ENCODE peak calls at places on chromosomes 5 and 9, in eight cellular contexts. Z, A, S, O, K, X, C and R are unnamed samples.
A peak's percentile ranks its signal among the peaks of the same experiment; 100 is the strongest.

GRCh38 chr5:121019112-121019511 is 555.0 kb downstream of the PRR16 start:
- DNase-seq in X (peak; percentile 50), K (no peak), C (no peak), S (no peak), O (no peak), Z (no peak), A (no peak), R (no peak)

GRCh38 chr9:19232830-19233194 is 2.3 kb downstream of the DENND4C start:
- DNase-seq in Z (no peak), K (peak; percentile 56), C (peak; percentile 10), O (no peak), X (no peak), S (no peak), A (peak; percentile 30), R (peak; percentile 71)

GRCh38 chr5:7991125-7991821 is 122.3 kb downstream of the MTRR start:
- DNase-seq in O (no peak), A (no peak), S (no peak), X (peak; percentile 5), Z (no peak), C (no peak), K (no peak), R (no peak)

GRCh38 chr5:171709930-171710329 is 75.7 kb upstream of the SMIM23 start:
- DNase-seq in Z (no peak), O (no peak), K (no peak), X (no peak), S (no peak), C (no peak), A (no peak), R (no peak)

GRCh38 chr9:2132484-2133082 is 117.4 kb downstream of the SMARCA2 start:
- DNase-seq in O (no peak), K (peak; percentile 54), A (peak; percentile 36), Z (no peak), S (no peak), X (no peak), C (peak; percentile 20), R (no peak)

GRCh38 chr9:135166566-135166965 is 79.1 kb downstream of the OLFM1 start:
- DNase-seq in C (no peak), S (no peak), A (no peak), X (no peak), O (no peak), K (no peak), Z (no peak), R (no peak)

GRCh38 chr9:113989781-113990569 is 88.1 kb downstream of the AMBP start:
- DNase-seq in A (no peak), S (no peak), C (no peak), O (no peak), K (no peak), Z (no peak), X (no peak), R (no peak)

GRCh38 chr9:94920439-94920951 is 194.0 kb downstream of the AOPEP start:
- DNase-seq in A (no peak), X (no peak), O (peak; percentile 86), Z (no peak), K (peak; percentile 63), C (no peak), S (peak; percentile 68), R (no peak)

GRCh38 chr9:14314929-14315753 is 1.2 kb upstream of the NFIB start:
- DNase-seq in A (peak; percentile 64), S (peak; percentile 93), O (peak; percentile 94), Z (no peak), C (no peak), X (no peak), K (peak; percentile 34), R (no peak)

GRCh38 chr9:126822278-126822677 is 17.4 kb downstream of the ZBTB43 start:
- DNase-seq in A (no peak), C (no peak), X (no peak), Z (no peak), O (no peak), S (no peak), K (no peak), R (no peak)

GRCh38 chr9:113853333-113853732 is 22.8 kb upstream of the ZNF618 start:
- DNase-seq in K (no peak), Z (no peak), O (no peak), C (no peak), S (no peak), A (peak; percentile 24), X (no peak), R (peak; percentile 13)

GRCh38 chr9:93110400-93110855 is 14.4 kb downstream of the CARD19 start:
- DNase-seq in X (no peak), A (no peak), Z (no peak), S (peak; percentile 51), C (no peak), O (peak; percentile 14), K (no peak), R (no peak)

GRCh38 chr5:1931590-1932138 is 48.9 kb upstream of the IRX4 start:
- DNase-seq in K (no peak), O (peak; percentile 37), Z (no peak), X (no peak), A (no peak), C (no peak), S (no peak), R (no peak)

GRCh38 chr9:35645736-35646582 is 4.8 kb downstream of the SIT1 start:
- DNase-seq in A (no peak), K (no peak), O (peak; percentile 59), Z (no peak), S (peak; percentile 62), C (no peak), X (peak; percentile 70), R (no peak)

GRCh38 chr5:131265318-131265803 is 1.5 kb downstream of the CDC42SE2 start:
- DNase-seq in Z (no peak), S (no peak), C (no peak), O (no peak), K (peak; percentile 38), A (peak; percentile 72), X (no peak), R (peak; percentile 75)

GRCh38 chr9:126605792-126606482 is 7.8 kb upstream of the LMX1B start:
- DNase-seq in Z (no peak), X (no peak), O (no peak), A (no peak), K (no peak), C (no peak), S (no peak), R (no peak)

GRCh38 chr9:121369595-121370265 is at the start of gene STOM:
- DNase-seq in X (no peak), A (no peak), K (peak; percentile 83), Z (peak; percentile 68), C (peak; percentile 64), S (peak; percentile 88), O (peak; percentile 91), R (peak; percentile 82)

GRCh38 chr5:139565411-139566305 is 4.5 kb downstream of the UBE2D2 start:
- DNase-seq in C (no peak), Z (peak; percentile 66), O (no peak), A (peak; percentile 96), S (no peak), X (peak; percentile 77), K (peak; percentile 34), R (peak; percentile 90)

GRCh38 chr5:87746891-87747366 is 334.2 kb upstream of the CCNH start:
- DNase-seq in X (no peak), O (no peak), Z (no peak), C (no peak), A (no peak), K (no peak), S (no peak), R (no peak)

DNA sequence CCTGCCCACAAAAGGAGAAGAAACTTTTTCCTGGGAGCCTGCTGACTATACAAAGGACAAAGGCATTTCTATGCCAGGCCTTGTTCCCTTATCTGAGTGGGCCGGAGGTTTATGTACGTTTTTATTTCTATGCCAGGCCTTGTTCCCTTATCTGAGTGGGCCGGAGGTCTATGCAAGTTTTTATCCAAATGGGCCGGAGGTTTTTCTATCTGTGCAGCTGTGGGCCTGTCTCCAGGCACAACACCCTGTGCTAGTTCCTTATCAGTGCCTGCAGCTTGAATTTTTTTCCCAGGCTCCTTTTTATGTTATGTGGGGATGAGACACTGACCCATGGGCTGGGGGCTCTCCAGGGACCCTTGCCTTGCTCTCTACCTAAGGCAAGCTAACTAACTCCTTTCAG is 5.5 kb downstream of the SLC25A2 start:
- DNase-seq in S (no peak), O (no peak), Z (no peak), K (no peak), X (no peak), C (no peak), A (no peak), R (no peak)
- TF ChIP-seq CTCF in S (no peak), O (no peak), Z (no peak), K (no peak), X (no peak), C (no peak), A (no peak), R (no peak)

DNA sequence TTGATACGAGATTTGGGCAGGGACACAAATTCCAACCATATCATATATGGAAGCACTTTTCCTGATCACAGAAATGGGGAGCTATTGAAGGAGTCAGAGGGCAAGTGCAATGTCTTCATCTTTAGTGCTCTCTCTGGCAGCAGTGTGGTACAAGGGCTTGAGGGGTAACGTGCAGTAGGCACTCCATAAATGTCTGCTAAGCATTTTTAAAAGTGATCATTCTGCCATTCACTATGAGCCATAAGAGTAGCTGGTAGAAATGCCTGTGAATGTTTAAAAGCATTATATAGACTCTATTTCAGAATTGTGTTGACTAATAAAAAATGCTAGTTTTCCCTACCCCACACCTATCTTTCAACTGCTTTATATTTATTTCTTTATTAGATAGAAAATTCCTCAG is 61.1 kb upstream of the DHFR start:
- DNase-seq in Z (no peak), X (no peak), S (no peak), A (no peak), C (no peak), K (no peak), O (no peak), R (no peak)
- H3K4me3 ChIP-seq in Z (no peak overlapping the region), X (no peak overlapping the region), S (no peak overlapping the region), A (no peak overlapping the region), C (no peak overlapping the region), K (no peak overlapping the region), O (no peak overlapping the region), R (no peak overlapping the region)

GRCh38 chr5:157267025-157267424 is 1.1 kb downstream of the CYFIP2 start:
- DNase-seq in A (no peak), Z (no peak), O (no peak), K (no peak), X (no peak), S (no peak), C (no peak), R (no peak)

GRCh38 chr5:157269763-157270272 is 3.9 kb downstream of the CYFIP2 start:
- DNase-seq in Z (no peak), A (no peak), S (no peak), C (no peak), K (no peak), O (no peak), X (no peak), R (no peak)

GRCh38 chr5:157266286-157267007 is 524 bp downstream of the CYFIP2 start:
- DNase-seq in C (no peak), O (no peak), K (no peak), S (peak; percentile 73), A (peak; percentile 75), Z (peak; percentile 59), X (peak; percentile 76), R (peak; percentile 57)

GRCh38 chr5:157269165-157269671 is 3.3 kb downstream of the CYFIP2 start:
- DNase-seq in X (no peak), Z (no peak), K (no peak), A (peak; percentile 49), S (peak; percentile 63), O (no peak), C (no peak), R (peak; percentile 32)

GRCh38 chr5:157267766-157268480 is 2.0 kb downstream of the CYFIP2 start:
- DNase-seq in C (no peak), Z (no peak), K (no peak), A (peak; percentile 55), O (no peak), X (no peak), S (no peak), R (no peak)
- TF ChIP-seq CTCF in C (no peak), Z (no peak), K (no peak), A (no peak), O (no peak), X (no peak), S (no peak), R (no peak)

GRCh38 chr9:123448247-123448646 is 92.2 kb downstream of the CRB2 start:
- DNase-seq in A (no peak), O (no peak), S (no peak), Z (no peak), X (no peak), C (no peak), K (no peak), R (no peak)
- H3K4me3 ChIP-seq in A (no peak overlapping the region), O (no peak overlapping the region), S (no peak overlapping the region), Z (no peak overlapping the region), X (no peak overlapping the region), C (no peak overlapping the region), K (no peak overlapping the region), R (no peak overlapping the region)